ENCODE peak calls at places on chromosomes 6 and 20, in five cellular contexts. M is HCT116; E is CD8-positive, alpha-beta T cell; G is lower lobe of right lung; U is Peyer's patch. P is an unnamed sample.

GRCh38 chr6:41306187-41306854 is 19.8 kb upstream of the TREM1 start:
- DNase-seq in M (peak; percentile 58), E (peak; percentile 50), G (no peak), U (peak; percentile 61), P (no peak)

GRCh38 chr6:127776320-127776719 is 124.5 kb downstream of the THEMIS start:
- DNase-seq in M (no peak), E (no peak), G (no peak), U (no peak), P (no peak)

GRCh38 chr6:25417206-25417605 is 138.0 kb downstream of the CARMIL1 start:
- DNase-seq in M (no peak), E (no peak), G (no peak), U (no peak), P (no peak)

GRCh38 chr6:34182751-34183531 is 37.1 kb upstream of the GRM4 start:
- DNase-seq in M (no peak), E (peak; percentile 72), G (no peak), U (peak; percentile 80), P (peak; percentile 63)

GRCh38 chr20:728022-728944 is 40.0 kb downstream of the SLC52A3 start:
- DNase-seq in M (no peak), E (peak; percentile 43), G (peak; percentile 55), U (peak; percentile 53), P (peak; percentile 76)

GRCh38 chr20:39042279-39043150 is 80.4 kb downstream of the DHX35 start:
- DNase-seq in M (no peak), E (no peak), G (no peak), U (no peak), P (no peak)

GRCh38 chr20:37327748-37328147 is 18.2 kb upstream of the SRC start:
- DNase-seq in M (no peak), E (no peak), G (peak; percentile 76), U (peak; percentile 85), P (peak; percentile 70)

GRCh38 chr6:54194067-54194466 is 82.8 kb downstream of the MLIP start:
- DNase-seq in M (peak; percentile 70), E (no peak), G (no peak), U (no peak), P (no peak)

GRCh38 chr6:51342393-51342792 is 523.7 kb downstream of the TFAP2B start:
- DNase-seq in M (no peak), E (no peak), G (no peak), U (no peak), P (no peak)
- H3K27ac ChIP-seq in M (no peak overlapping the region), E (no peak overlapping the region), G (no peak overlapping the region), U (no peak overlapping the region), P (no peak overlapping the region)

GRCh38 chr6:77181749-77182148 is 281.5 kb downstream of the HTR1B start:
- DNase-seq in M (no peak), E (no peak), G (no peak), U (no peak), P (no peak)

GRCh38 chr6:77180367-77180766 is 282.9 kb downstream of the HTR1B start:
- DNase-seq in M (no peak), E (no peak), G (no peak), U (no peak), P (no peak)

GRCh38 chr6:77177470-77177869 is 285.8 kb downstream of the HTR1B start:
- DNase-seq in M (no peak), E (no peak), G (no peak), U (no peak), P (no peak)

GRCh38 chr6:77183447-77183846 is 279.8 kb downstream of the HTR1B start:
- DNase-seq in M (no peak), E (no peak), G (no peak), U (no peak), P (no peak)

GRCh38 chr6:77178821-77179220 is 284.5 kb downstream of the HTR1B start:
- DNase-seq in M (no peak), E (no peak), G (no peak), U (no peak), P (no peak)
- H3K27ac ChIP-seq in M (no peak overlapping the region), E (no peak overlapping the region), G (no peak overlapping the region), U (no peak overlapping the region), P (no peak overlapping the region)

GRCh38 chr6:63440057-63440456 is 120.3 kb upstream of the LGSN start:
- DNase-seq in M (no peak), E (no peak), G (no peak), U (no peak), P (no peak)
- H3K27ac ChIP-seq in M (no peak overlapping the region), E (no peak overlapping the region), G (no peak overlapping the region), U (no peak overlapping the region), P (no peak overlapping the region)

DNA sequence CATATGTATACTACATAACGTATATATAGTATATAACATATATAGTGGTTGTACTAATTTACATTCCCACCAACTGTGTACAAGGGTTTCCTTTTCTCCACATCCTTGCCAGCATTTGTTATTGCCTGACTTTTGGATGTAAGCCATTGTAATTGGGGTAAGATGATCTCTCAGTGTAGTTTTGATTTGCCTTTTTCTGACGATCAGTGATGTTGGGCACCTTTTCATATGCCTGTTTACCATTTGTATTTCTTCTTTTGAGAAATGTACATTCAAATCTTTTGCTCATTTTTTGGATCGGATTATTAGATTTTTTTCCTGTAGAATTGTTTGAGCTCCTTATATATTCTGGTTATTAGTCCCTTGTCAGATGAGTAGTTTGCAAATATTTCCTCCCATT is 11.4 kb downstream of the SYNJ2 start:
- DNase-seq in M (no peak), E (no peak), G (no peak), U (no peak), P (no peak)
- H3K27ac ChIP-seq in M (no peak overlapping the region), E (no peak overlapping the region), G (no peak overlapping the region), U (no peak overlapping the region), P (no peak overlapping the region)

GRCh38 chr6:30348957-30349356 is 4.0 kb downstream of the RPP21 start:
- DNase-seq in M (no peak), E (no peak), G (no peak), U (no peak), P (no peak)

GRCh38 chr6:30355281-30355680 is 10.3 kb downstream of the RPP21 start:
- DNase-seq in M (no peak), E (no peak), G (no peak), U (no peak), P (no peak)

GRCh38 chr6:30350519-30350918 is 5.6 kb downstream of the RPP21 start:
- DNase-seq in M (no peak), E (no peak), G (no peak), U (no peak), P (no peak)

GRCh38 chr6:30349411-30350177 is 4.6 kb downstream of the RPP21 start:
- DNase-seq in M (no peak), E (no peak), G (no peak), U (no peak), P (no peak)

GRCh38 chr6:30352550-30352949 is 7.6 kb downstream of the RPP21 start:
- DNase-seq in M (no peak), E (no peak), G (no peak), U (no peak), P (no peak)
- H3K27ac ChIP-seq in M (no peak overlapping the region), E (no peak overlapping the region), G (no peak overlapping the region), U (no peak overlapping the region), P (no peak overlapping the region)

GRCh38 chr20:35334511-35335101 is 42.4 kb upstream of the FAM83C start:
- DNase-seq in M (no peak), E (no peak), G (no peak), U (no peak), P (no peak)

GRCh38 chr20:35342154-35342769 is 50.0 kb upstream of the FAM83C start:
- DNase-seq in M (no peak), E (no peak), G (no peak), U (no peak), P (no peak)

GRCh38 chr20:35341366-35342028 is 49.3 kb upstream of the FAM83C start:
- DNase-seq in M (no peak), E (no peak), G (no peak), U (no peak), P (no peak)

GRCh38 chr20:35340436-35340835 is 48.2 kb upstream of the FAM83C start:
- DNase-seq in M (no peak), E (no peak), G (no peak), U (no peak), P (no peak)

GRCh38 chr20:35339007-35339406 is 46.8 kb upstream of the FAM83C start:
- DNase-seq in M (no peak), E (no peak), G (no peak), U (no peak), P (no peak)
- H3K27ac ChIP-seq in M (no peak overlapping the region), E (no peak overlapping the region), G (no peak overlapping the region), U (no peak overlapping the region), P (no peak overlapping the region)

GRCh38 chr6:5053864-5054426 is 31.2 kb upstream of the PPP1R3G start:
- DNase-seq in M (no peak), E (no peak), G (no peak), U (no peak), P (no peak)
- H3K27ac ChIP-seq in M (no peak overlapping the region), E (no peak overlapping the region), G (no peak overlapping the region), U (no peak overlapping the region), P (no peak overlapping the region)

P was measured in upper lobe of right lung.